ENCODE peak calls at places on chromosomes 5 and 9, in seven cellular contexts. P, W, Y, O, D, R and G are unnamed samples.

GRCh38 chr9:21527579-21527978 is 45.5 kb upstream of the IFNE start:
- DNase-seq in O (no peak), W (no peak), R (no peak), P (no peak), Y (no peak), D (no peak), G (peak; percentile 1)

GRCh38 chr9:123997665-123998277 is 13.8 kb upstream of the LHX2 start:
- DNase-seq in O (no peak), R (peak; percentile 81), P (no peak), W (no peak), Y (no peak), D (peak; percentile 62), G (no peak)

GRCh38 chr5:154753792-154754191 is 1.4 kb upstream of the LARP1 start:
- DNase-seq in R (no peak), W (no peak), Y (no peak), P (peak; percentile 53), O (no peak), D (no peak), G (no peak)

GRCh38 chr5:62268239-62268638 is 37.8 kb upstream of the KIF2A start:
- DNase-seq in P (peak; percentile 25), D (no peak), R (peak; percentile 26), W (no peak), Y (peak; percentile 50), O (peak; percentile 4), G (no peak)

GRCh38 chr5:69261034-69261433 is 26.3 kb downstream of the CDK7 start:
- DNase-seq in D (no peak), P (peak; percentile 85), W (no peak), R (no peak), Y (no peak), O (no peak), G (no peak)

GRCh38 chr9:108606408-108606807 is 249.4 kb downstream of the ACTL7B start:
- DNase-seq in O (no peak), D (no peak), Y (no peak), P (no peak), R (no peak), W (no peak), G (no peak)

GRCh38 chr5:31573494-31573893 is 41.4 kb downstream of the C5orf22 start:
- DNase-seq in W (no peak), Y (no peak), R (peak; percentile 15), D (no peak), P (no peak), O (no peak), G (no peak)

GRCh38 chr5:95809414-95809960 is 13.0 kb downstream of the GLRX start:
- DNase-seq in R (no peak), O (no peak), Y (no peak), W (no peak), P (peak; percentile 16), D (no peak), G (no peak)

GRCh38 chr9:34403554-34404380 is 27.1 kb upstream of the MYORG start:
- DNase-seq in W (peak; percentile 73), Y (peak; percentile 39), O (peak; percentile 50), P (peak; percentile 66), R (no peak), D (peak; percentile 90), G (peak; percentile 78)

GRCh38 chr9:79524266-79524665 is 47.5 kb upstream of the TLE4 start:
- DNase-seq in D (no peak), R (no peak), W (no peak), O (no peak), Y (no peak), P (no peak), G (no peak)

GRCh38 chr9:8823131-8823895 is 1023.7 kb upstream of the DMAC1 start:
- DNase-seq in O (no peak), W (no peak), D (no peak), Y (no peak), R (no peak), P (no peak), G (no peak)
- H2AFZ ChIP-seq in O (no peak overlapping the region), W (no peak overlapping the region), D (no peak overlapping the region), Y (no peak overlapping the region), R (no peak overlapping the region), P (no peak overlapping the region), G (no peak overlapping the region)

DNA sequence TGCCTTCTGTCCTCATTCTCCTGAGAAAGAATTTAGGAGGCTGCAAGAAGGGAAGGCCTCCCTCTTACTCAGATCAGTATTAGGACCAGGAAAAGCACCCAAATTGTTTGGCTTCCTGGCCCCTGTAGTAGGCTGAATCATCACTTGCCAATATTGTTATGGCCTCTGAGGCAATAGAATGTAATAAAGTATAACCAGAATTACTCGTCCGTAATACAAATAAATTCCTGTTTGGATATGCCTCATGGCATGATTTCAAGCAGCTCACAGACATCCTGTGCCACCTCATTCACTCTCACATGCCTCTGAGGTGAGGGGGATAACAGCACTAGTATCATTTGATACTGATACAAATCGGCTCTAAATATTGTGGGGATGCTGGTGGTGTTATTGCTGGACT is 427.3 kb downstream of the ISL1 start:
- DNase-seq in D (no peak), Y (no peak), P (peak; percentile 60), R (no peak), O (no peak), W (no peak), G (no peak)
- TF ChIP-seq MAX in D (no peak), Y (peak; percentile 17), P (no peak), R (no peak), O (no peak), W (no peak), G (no peak)

GRCh38 chr5:57499262-57500050 is 16.8 kb upstream of the ACTBL2 start:
- DNase-seq in O (peak; percentile 5), P (peak; percentile 94), R (peak; percentile 44), W (peak; percentile 46), D (no peak), Y (peak; percentile 62), G (peak; percentile 36)
- H2AFZ ChIP-seq in O (no peak overlapping the region), P (peak overlapping the region; percentile 21), R (peak overlapping the region; percentile 79), W (peak overlapping the region; percentile 41), D (no peak overlapping the region), Y (peak overlapping the region; percentile 67), G (peak overlapping the region; percentile 71)

DNA sequence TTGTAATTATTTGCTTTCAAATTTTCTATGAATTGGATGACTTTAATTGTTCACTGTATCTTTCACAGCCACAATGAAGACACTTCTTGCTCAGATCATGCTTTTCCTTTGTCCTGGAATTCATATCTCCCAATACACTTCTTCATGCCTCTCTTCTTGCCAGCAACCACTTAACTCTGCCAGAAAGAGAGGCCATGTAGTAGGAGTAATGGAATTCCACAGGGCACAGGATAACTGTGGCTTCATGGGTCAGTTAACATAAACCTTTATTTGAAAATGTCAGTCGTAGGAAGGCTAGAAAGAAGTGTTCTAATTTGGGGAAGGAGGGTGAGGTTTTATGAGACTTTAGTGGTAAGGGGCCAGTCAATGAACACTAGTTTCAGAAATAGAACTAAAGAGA is 190.3 kb downstream of the TMEM167A start:
- DNase-seq in D (no peak), O (no peak), Y (no peak), R (no peak), W (no peak), P (no peak), G (no peak)
- TF ChIP-seq MAX in D (no peak), O (no peak), Y (no peak), R (no peak), W (no peak), P (no peak), G (no peak)

GRCh38 chr9:24479266-24479665 is 66.4 kb downstream of the IZUMO3 start:
- DNase-seq in R (no peak), P (no peak), Y (no peak), O (no peak), D (no peak), W (no peak), G (no peak)

DNA sequence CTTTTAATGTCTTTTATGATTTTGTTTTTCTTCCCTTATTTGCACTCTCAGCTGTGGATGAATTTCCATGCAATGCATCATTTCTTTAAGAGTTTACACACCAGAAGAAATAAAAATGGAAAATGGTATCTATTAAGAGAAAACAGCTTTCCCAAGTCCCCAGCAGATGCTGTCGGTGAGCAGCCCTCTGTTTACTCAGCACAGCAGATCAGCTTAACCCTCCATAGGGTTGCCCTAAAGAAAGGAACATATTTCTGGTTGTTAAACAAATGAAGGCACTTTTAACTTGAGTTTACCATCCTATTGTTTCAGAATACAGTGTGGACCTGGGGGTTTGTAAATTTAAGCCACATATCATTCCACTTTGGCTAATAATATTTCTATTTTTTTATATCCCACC is 66.0 kb downstream of the IZUMO3 start:
- DNase-seq in Y (no peak), W (no peak), P (no peak), D (no peak), O (no peak), R (no peak), G (no peak)
- H2AFZ ChIP-seq in Y (no peak overlapping the region), W (no peak overlapping the region), P (no peak overlapping the region), D (no peak overlapping the region), O (no peak overlapping the region), R (no peak overlapping the region), G (no peak overlapping the region)

DNA sequence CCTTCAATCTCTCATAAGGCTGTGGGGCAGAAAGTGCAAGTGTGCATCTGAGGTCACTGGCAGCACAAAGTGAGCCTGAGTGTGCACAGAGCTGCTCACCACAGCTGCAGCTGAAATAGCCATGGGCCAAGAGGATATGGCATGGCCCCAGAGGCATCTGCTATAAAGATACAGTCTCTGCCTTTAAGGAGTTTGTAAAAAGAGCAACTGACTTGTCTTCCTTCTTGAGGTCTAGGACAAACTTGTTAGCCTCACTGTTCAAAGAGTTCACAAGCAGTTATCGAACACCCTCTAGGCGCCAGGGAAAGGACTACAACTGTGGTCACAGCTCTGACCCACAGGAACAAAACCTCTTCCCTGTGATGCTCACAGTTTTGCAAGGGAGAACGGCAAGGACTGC is 190.0 kb upstream of the TRIM32 start:
- DNase-seq in P (no peak), D (no peak), O (no peak), Y (no peak), W (no peak), R (no peak), G (no peak)
- TF ChIP-seq MAX in P (no peak), D (no peak), O (no peak), Y (no peak), W (no peak), R (no peak), G (no peak)

GRCh38 chr9:135096408-135096885 is 9.0 kb downstream of the OLFM1 start:
- DNase-seq in W (no peak), Y (no peak), P (no peak), D (no peak), R (no peak), O (no peak), G (peak; percentile 68)
- H2AFZ ChIP-seq in W (no peak overlapping the region), Y (no peak overlapping the region), P (no peak overlapping the region), D (no peak overlapping the region), R (no peak overlapping the region), O (no peak overlapping the region), G (no peak overlapping the region)

GRCh38 chr9:133839822-133840329 is 101.7 kb upstream of the SARDH start:
- DNase-seq in D (no peak), O (peak; percentile 36), W (peak; percentile 33), R (no peak), Y (no peak), P (peak; percentile 13), G (peak; percentile 56)

GRCh38 chr9:133836818-133837217 is 98.7 kb upstream of the SARDH start:
- DNase-seq in P (no peak), D (no peak), Y (no peak), R (no peak), O (no peak), W (no peak), G (no peak)

GRCh38 chr9:133836001-133836758 is 98.0 kb upstream of the SARDH start:
- DNase-seq in D (no peak), O (no peak), Y (no peak), P (no peak), R (no peak), W (no peak), G (no peak)

GRCh38 chr9:133838859-133839507 is 100.8 kb upstream of the SARDH start:
- DNase-seq in P (no peak), D (no peak), R (no peak), W (no peak), Y (no peak), O (no peak), G (no peak)

GRCh38 chr9:133837644-133838597 is 99.8 kb upstream of the SARDH start:
- DNase-seq in Y (no peak), R (no peak), O (no peak), P (no peak), D (no peak), W (no peak), G (no peak)
- TF ChIP-seq MAX in Y (no peak), R (no peak), O (no peak), P (no peak), D (no peak), W (no peak), G (no peak)